ENCODE peak calls at places on chromosomes 13 and 19, in seven cellular contexts. One of them, this sample, is unnamed.

GRCh38 chr13:36966404-36966803 is 32.7 kb downstream of the ALG5 start:
- DNase-seq in HepG2: no peak
- DNase-seq in GM12878: no peak
- DNase-seq in GM12891: no peak
- DNase-seq in H1: no peak
- DNase-seq in SK-N-SH: no peak
- DNase-seq in K562: no peak
- DNase-seq in this sample: no peak

GRCh38 chr19:56837892-56838679 is 2.4 kb downstream of the PEG3 start:
- DNase-seq in HepG2: peak
- DNase-seq in GM12878: no peak
- DNase-seq in GM12891: no peak
- DNase-seq in H1: no peak
- DNase-seq in SK-N-SH: peak
- DNase-seq in K562: no peak
- DNase-seq in this sample: no peak

GRCh38 chr19:45100797-45101196 is 7.8 kb downstream of the PPP1R37 start:
- DNase-seq in HepG2: no peak
- DNase-seq in GM12878: no peak
- DNase-seq in GM12891: no peak
- DNase-seq in H1: no peak
- DNase-seq in SK-N-SH: no peak
- DNase-seq in K562: no peak
- DNase-seq in this sample: no peak

GRCh38 chr13:41458939-41459753 is 1.8 kb downstream of the RGCC start:
- DNase-seq in HepG2: peak
- DNase-seq in GM12878: no peak
- DNase-seq in GM12891: peak
- DNase-seq in H1: peak
- DNase-seq in SK-N-SH: peak
- DNase-seq in K562: peak
- DNase-seq in this sample: no peak

GRCh38 chr13:107450426-107450825 is 764.9 kb downstream of the LIG4 start:
- DNase-seq in HepG2: no peak
- DNase-seq in GM12878: no peak
- DNase-seq in GM12891: no peak
- DNase-seq in H1: no peak
- DNase-seq in SK-N-SH: no peak
- DNase-seq in K562: no peak
- DNase-seq in this sample: no peak

GRCh38 chr19:49554701-49555181 is 25.6 kb downstream of the NOSIP start:
- DNase-seq in HepG2: no peak
- DNase-seq in GM12878: no peak
- DNase-seq in GM12891: no peak
- DNase-seq in H1: no peak
- DNase-seq in SK-N-SH: no peak
- DNase-seq in K562: no peak
- DNase-seq in this sample: no peak

GRCh38 chr13:27280009-27280646 is 9.5 kb downstream of the RASL11A start:
- DNase-seq in HepG2: no peak
- DNase-seq in GM12878: no peak
- DNase-seq in GM12891: no peak
- DNase-seq in H1: no peak
- DNase-seq in SK-N-SH: no peak
- DNase-seq in K562: no peak
- DNase-seq in this sample: no peak

GRCh38 chr19:9498183-9498902 is at the start of gene ZNF560:
- DNase-seq in HepG2: no peak
- DNase-seq in GM12878: no peak
- DNase-seq in GM12891: no peak
- DNase-seq in H1: peak
- DNase-seq in SK-N-SH: peak
- DNase-seq in K562: peak
- DNase-seq in this sample: no peak

GRCh38 chr13:51764184-51765141 is 39.5 kb downstream of the DHRS12 start:
- DNase-seq in HepG2: peak
- DNase-seq in GM12878: peak
- DNase-seq in GM12891: peak
- DNase-seq in H1: no peak
- DNase-seq in SK-N-SH: no peak
- DNase-seq in K562: no peak
- DNase-seq in this sample: peak

GRCh38 chr13:103663996-103664395 is 597.8 kb upstream of the SLC10A2 start:
- DNase-seq in HepG2: no peak
- DNase-seq in GM12878: no peak
- DNase-seq in GM12891: no peak
- DNase-seq in H1: no peak
- DNase-seq in SK-N-SH: no peak
- DNase-seq in K562: no peak
- DNase-seq in this sample: no peak

GRCh38 chr13:21567714-21568113 is 36.3 kb downstream of the MICU2 start:
- DNase-seq in HepG2: no peak
- DNase-seq in GM12878: no peak
- DNase-seq in GM12891: no peak
- DNase-seq in H1: no peak
- DNase-seq in SK-N-SH: no peak
- DNase-seq in K562: peak
- DNase-seq in this sample: no peak

GRCh38 chr19:31483226-31483857 is 134.1 kb upstream of the TSHZ3 start:
- DNase-seq in HepG2: no peak
- DNase-seq in GM12878: no peak
- DNase-seq in GM12891: no peak
- DNase-seq in H1: no peak
- DNase-seq in SK-N-SH: no peak
- DNase-seq in K562: no peak
- DNase-seq in this sample: no peak

GRCh38 chr19:33736158-33736557 is 60.5 kb upstream of the KCTD15 start:
- DNase-seq in HepG2: no peak
- DNase-seq in GM12878: no peak
- DNase-seq in GM12891: no peak
- DNase-seq in H1: no peak
- DNase-seq in SK-N-SH: no peak
- DNase-seq in K562: no peak
- DNase-seq in this sample: no peak

GRCh38 chr19:49802836-49803528 is 10.1 kb downstream of the FUZ start:
- DNase-seq in HepG2: no peak
- DNase-seq in GM12878: no peak
- DNase-seq in GM12891: no peak
- DNase-seq in H1: no peak
- DNase-seq in SK-N-SH: no peak
- DNase-seq in K562: no peak
- DNase-seq in this sample: no peak

GRCh38 chr19:30222428-30222873 is 149.7 kb upstream of the ZNF536 start:
- DNase-seq in HepG2: no peak
- DNase-seq in GM12878: no peak
- DNase-seq in GM12891: no peak
- DNase-seq in H1: peak
- DNase-seq in SK-N-SH: peak
- DNase-seq in K562: peak
- DNase-seq in this sample: peak

GRCh38 chr13:112959701-112960542 is 9.1 kb upstream of the MCF2L start:
- DNase-seq in HepG2: no peak
- DNase-seq in GM12878: no peak
- DNase-seq in GM12891: no peak
- DNase-seq in H1: no peak
- DNase-seq in SK-N-SH: no peak
- DNase-seq in K562: no peak
- DNase-seq in this sample: no peak

GRCh38 chr19:45195764-45196163 is 17.2 kb downstream of the BLOC1S3 start:
- DNase-seq in HepG2: no peak
- DNase-seq in GM12878: no peak
- DNase-seq in GM12891: no peak
- DNase-seq in H1: no peak
- DNase-seq in SK-N-SH: no peak
- DNase-seq in K562: peak
- DNase-seq in this sample: no peak

GRCh38 chr19:12092065-12092867 is 27.7 kb downstream of the ZNF844 start:
- DNase-seq in HepG2: peak
- DNase-seq in GM12878: peak
- DNase-seq in GM12891: peak
- DNase-seq in H1: peak
- DNase-seq in SK-N-SH: no peak
- DNase-seq in K562: peak
- DNase-seq in this sample: peak

GRCh38 chr19:49916839-49917733 is 11.9 kb upstream of the ATF5 start:
- DNase-seq in HepG2: no peak
- DNase-seq in GM12878: no peak
- DNase-seq in GM12891: no peak
- DNase-seq in H1: no peak
- DNase-seq in SK-N-SH: no peak
- DNase-seq in K562: no peak
- DNase-seq in this sample: no peak

GRCh38 chr13:70812481-70812880 is 704.2 kb upstream of the KLHL1 start:
- DNase-seq in HepG2: no peak
- DNase-seq in GM12878: no peak
- DNase-seq in GM12891: no peak
- DNase-seq in H1: no peak
- DNase-seq in SK-N-SH: no peak
- DNase-seq in K562: no peak
- DNase-seq in this sample: no peak

GRCh38 chr19:42086188-42086736 is 10.3 kb downstream of the ZNF574 start:
- DNase-seq in HepG2: no peak
- DNase-seq in GM12878: no peak
- DNase-seq in GM12891: no peak
- DNase-seq in H1: no peak
- DNase-seq in SK-N-SH: no peak
- DNase-seq in K562: no peak
- DNase-seq in this sample: no peak

GRCh38 chr13:111911754-111912452 is 155.0 kb upstream of the SOX1 start:
- DNase-seq in HepG2: no peak
- DNase-seq in GM12878: no peak
- DNase-seq in GM12891: no peak
- DNase-seq in H1: peak
- DNase-seq in SK-N-SH: no peak
- DNase-seq in K562: no peak
- DNase-seq in this sample: no peak
- TF ChIP-seq TAF1 in HepG2: no peak
- TF ChIP-seq TAF1 in GM12878: no peak
- TF ChIP-seq TAF1 in GM12891: no peak
- TF ChIP-seq TAF1 in H1: no peak
- TF ChIP-seq TAF1 in SK-N-SH: no peak
- TF ChIP-seq TAF1 in K562: no peak
- TF ChIP-seq TAF1 in this sample: no peak

GRCh38 chr19:47094557-47095517 is 18.7 kb downstream of the ZC3H4 start:
- DNase-seq in HepG2: peak
- DNase-seq in GM12878: no peak
- DNase-seq in GM12891: no peak
- DNase-seq in H1: no peak
- DNase-seq in SK-N-SH: no peak
- DNase-seq in K562: no peak
- DNase-seq in this sample: no peak
- TF ChIP-seq TAF1 in HepG2: no peak
- TF ChIP-seq TAF1 in GM12878: peak
- TF ChIP-seq TAF1 in GM12891: no peak
- TF ChIP-seq TAF1 in H1: no peak
- TF ChIP-seq TAF1 in SK-N-SH: no peak
- TF ChIP-seq TAF1 in K562: no peak
- TF ChIP-seq TAF1 in this sample: no peak

GRCh38 chr19:40371802-40372122 is 18.2 kb downstream of the HIPK4 start:
- DNase-seq in HepG2: no peak
- DNase-seq in GM12878: no peak
- DNase-seq in GM12891: no peak
- DNase-seq in H1: no peak
- DNase-seq in SK-N-SH: no peak
- DNase-seq in K562: no peak
- DNase-seq in this sample: no peak
- TF ChIP-seq TAF1 in HepG2: no peak
- TF ChIP-seq TAF1 in GM12878: no peak
- TF ChIP-seq TAF1 in GM12891: no peak
- TF ChIP-seq TAF1 in H1: no peak
- TF ChIP-seq TAF1 in SK-N-SH: no peak
- TF ChIP-seq TAF1 in K562: no peak
- TF ChIP-seq TAF1 in this sample: no peak

GRCh38 chr19:5964816-5965565 is 12.9 kb downstream of the RANBP3 start:
- DNase-seq in HepG2: no peak
- DNase-seq in GM12878: no peak
- DNase-seq in GM12891: no peak
- DNase-seq in H1: no peak
- DNase-seq in SK-N-SH: peak
- DNase-seq in K562: no peak
- DNase-seq in this sample: no peak

GRCh38 chr19:5966941-5967340 is 11.0 kb downstream of the RANBP3 start:
- DNase-seq in HepG2: no peak
- DNase-seq in GM12878: no peak
- DNase-seq in GM12891: no peak
- DNase-seq in H1: no peak
- DNase-seq in SK-N-SH: no peak
- DNase-seq in K562: no peak
- DNase-seq in this sample: no peak

GRCh38 chr19:5967994-5968430 is 9.9 kb downstream of the RANBP3 start:
- DNase-seq in HepG2: peak
- DNase-seq in GM12878: peak
- DNase-seq in GM12891: peak
- DNase-seq in H1: peak
- DNase-seq in SK-N-SH: peak
- DNase-seq in K562: peak
- DNase-seq in this sample: no peak

GRCh38 chr19:5967571-5967970 is 10.4 kb downstream of the RANBP3 start:
- DNase-seq in HepG2: no peak
- DNase-seq in GM12878: no peak
- DNase-seq in GM12891: no peak
- DNase-seq in H1: no peak
- DNase-seq in SK-N-SH: no peak
- DNase-seq in K562: no peak
- DNase-seq in this sample: no peak

GRCh38 chr19:5966215-5966614 is 11.7 kb downstream of the RANBP3 start:
- DNase-seq in HepG2: no peak
- DNase-seq in GM12878: no peak
- DNase-seq in GM12891: no peak
- DNase-seq in H1: no peak
- DNase-seq in SK-N-SH: no peak
- DNase-seq in K562: no peak
- DNase-seq in this sample: no peak
- TF ChIP-seq TAF1 in HepG2: no peak
- TF ChIP-seq TAF1 in GM12878: no peak
- TF ChIP-seq TAF1 in GM12891: no peak
- TF ChIP-seq TAF1 in H1: no peak
- TF ChIP-seq TAF1 in SK-N-SH: no peak
- TF ChIP-seq TAF1 in K562: no peak
- TF ChIP-seq TAF1 in this sample: no peak

GRCh38 chr13:50129923-50130685 is 114.9 kb downstream of the KCNRG start:
- DNase-seq in HepG2: no peak
- DNase-seq in GM12878: no peak
- DNase-seq in GM12891: no peak
- DNase-seq in H1: peak
- DNase-seq in SK-N-SH: peak
- DNase-seq in K562: no peak
- DNase-seq in this sample: no peak
- TF ChIP-seq TAF1 in HepG2: no peak
- TF ChIP-seq TAF1 in GM12878: no peak
- TF ChIP-seq TAF1 in GM12891: no peak
- TF ChIP-seq TAF1 in H1: no peak
- TF ChIP-seq TAF1 in SK-N-SH: no peak
- TF ChIP-seq TAF1 in K562: no peak
- TF ChIP-seq TAF1 in this sample: no peak